ENCODE peak calls at places on chromosome 15, in seven cellular contexts. S is stomach, B is ovary, Y is A549, P is BE2C, F is GM12865, Z is DND-41. W is an unnamed sample.

GRCh38 chr15:96326551-96327154 is 3.8 kb upstream of the NR2F2 start:
- DNase-seq in P (no peak), B (peak; percentile 59), Z (no peak), S (peak; percentile 61), Y (no peak), F (no peak), W (no peak)

GRCh38 chr15:23857028-23857641 is 170.0 kb upstream of the NDN start:
- DNase-seq in F (no peak), B (peak; percentile 31), Z (peak; percentile 34), S (peak; percentile 56), P (peak; percentile 53), Y (peak; percentile 43), W (no peak)

GRCh38 chr15:85755942-85756341 is 38.8 kb downstream of the KLHL25 start:
- DNase-seq in B (no peak), F (no peak), S (no peak), Z (no peak), Y (no peak), P (no peak), W (no peak)

GRCh38 chr15:69603369-69604049 is 150.9 kb downstream of the RPLP1 start:
- DNase-seq in Z (no peak), S (no peak), B (no peak), F (no peak), P (no peak), Y (no peak), W (no peak)

GRCh38 chr15:64284037-64284436 is 71.9 kb downstream of the CSNK1G1 start:
- DNase-seq in B (no peak), S (no peak), Z (no peak), F (no peak), Y (no peak), P (no peak), W (no peak)

GRCh38 chr15:29677450-29677849 is 144.8 kb downstream of the TJP1 start:
- DNase-seq in S (no peak), Y (no peak), Z (no peak), P (no peak), F (no peak), B (no peak), W (no peak)

GRCh38 chr15:77634266-77634962 is 1.7 kb upstream of the LINGO1 start:
- DNase-seq in S (peak; percentile 74), F (peak; percentile 76), Z (peak; percentile 43), B (no peak), P (peak; percentile 90), Y (peak; percentile 71), W (peak; percentile 54)

GRCh38 chr15:84947947-84948830 is 33.5 kb upstream of the PDE8A start:
- DNase-seq in S (no peak), F (no peak), Y (no peak), Z (no peak), B (no peak), P (no peak), W (no peak)

GRCh38 chr15:83837946-83838571 is 184.1 kb downstream of the ADAMTSL3 start:
- DNase-seq in B (peak; percentile 29), S (peak; percentile 27), Z (peak; percentile 3), P (peak; percentile 57), Y (peak; percentile 55), F (peak; percentile 27), W (no peak)

GRCh38 chr15:96416934-96417759 is 86.6 kb downstream of the NR2F2 start:
- DNase-seq in S (peak; percentile 60), P (no peak), Y (no peak), B (no peak), F (no peak), Z (no peak), W (no peak)

GRCh38 chr15:27045796-27046195 is 74.8 kb downstream of the GABRG3 start:
- DNase-seq in Z (no peak), B (no peak), Y (no peak), F (no peak), S (no peak), P (no peak), W (no peak)

GRCh38 chr15:77243146-77243545 is 172.2 kb upstream of the TSPAN3 start:
- DNase-seq in F (no peak), Z (no peak), B (no peak), S (no peak), Y (no peak), P (no peak), W (no peak)

GRCh38 chr15:98363416-98363815 is 284.9 kb upstream of the IGF1R start:
- DNase-seq in F (no peak), Y (no peak), Z (no peak), B (no peak), P (no peak), S (no peak), W (no peak)

GRCh38 chr15:72271895-72272212 is 500 bp downstream of the PARP6 start:
- DNase-seq in B (no peak), F (peak; percentile 19), Z (no peak), P (no peak), Y (peak; percentile 64), S (no peak), W (no peak)

GRCh38 chr15:76100361-76100760 is 40.6 kb downstream of the TMEM266 start:
- DNase-seq in F (no peak), P (no peak), B (no peak), S (no peak), Y (no peak), Z (no peak), W (no peak)

GRCh38 chr15:69272139-69272538 is 26.6 kb upstream of the PAQR5 start:
- DNase-seq in Y (no peak), P (no peak), Z (no peak), F (no peak), S (no peak), B (no peak), W (no peak)

GRCh38 chr15:88274534-88275460 is 18.3 kb upstream of the NTRK3 start:
- DNase-seq in Y (peak; percentile 91), F (peak; percentile 62), P (peak; percentile 77), Z (peak; percentile 70), S (peak; percentile 50), B (peak; percentile 12), W (peak; percentile 35)

GRCh38 chr15:99928429-99928981 is 195.3 kb upstream of the LYSMD4 start:
- DNase-seq in Z (no peak), S (peak; percentile 86), Y (peak; percentile 69), P (peak; percentile 75), F (peak; percentile 88), B (peak; percentile 56), W (peak; percentile 83)

GRCh38 chr15:92812271-92812670 is 87.9 kb upstream of the CHD2 start:
- DNase-seq in P (no peak), F (no peak), S (no peak), Z (no peak), Y (no peak), B (no peak), W (no peak)

GRCh38 chr15:26453914-26454313 is 319.0 kb downstream of the GABRB3 start:
- DNase-seq in S (no peak), Z (no peak), P (no peak), B (no peak), F (no peak), Y (no peak), W (no peak)

GRCh38 chr15:51132384-51133139 is 37.9 kb upstream of the TNFAIP8L3 start:
- DNase-seq in B (peak; percentile 59), P (peak; percentile 48), S (no peak), F (peak; percentile 29), Z (no peak), Y (peak; percentile 55), W (no peak)

GRCh38 chr15:57298843-57299550 is 77.3 kb upstream of the CGNL1 start:
- DNase-seq in P (no peak), Y (no peak), Z (no peak), S (no peak), B (no peak), F (no peak), W (no peak)

GRCh38 chr15:67967871-67968423 is 86.2 kb upstream of the PIAS1 start:
- DNase-seq in P (peak; percentile 89), F (peak; percentile 65), B (peak; percentile 83), Y (no peak), Z (peak; percentile 59), S (peak; percentile 76), W (no peak)
- H3K4me3 ChIP-seq in P (peak overlapping the region; percentile 75), F (peak overlapping the region; percentile 64), B (peak overlapping the region; percentile 24), Y (no peak overlapping the region), Z (peak overlapping the region; percentile 12), S (peak overlapping the region; percentile 38), W (no peak overlapping the region)

DNA sequence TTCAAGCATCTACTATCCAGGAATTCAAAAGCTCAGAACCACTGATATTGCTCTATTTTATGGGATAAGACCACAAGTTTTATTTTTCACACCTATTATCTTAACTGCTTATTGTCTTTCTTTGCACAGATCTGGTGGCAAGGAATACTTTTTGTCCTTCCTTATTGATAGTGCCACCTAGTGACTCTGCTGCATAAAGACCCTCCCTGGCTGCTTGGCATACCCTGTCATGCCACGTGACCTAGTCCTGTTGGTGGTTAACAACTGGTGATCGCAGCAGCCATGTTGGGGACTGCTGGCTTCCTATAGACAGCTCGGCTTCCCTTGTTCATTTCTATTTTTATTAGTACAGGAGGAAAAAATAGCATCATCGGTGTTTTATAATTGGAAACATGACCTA is 236.3 kb downstream of the MEX3B start:
- DNase-seq in B (no peak), S (no peak), Z (peak; percentile 25), P (peak; percentile 65), F (peak; percentile 39), Y (peak; percentile 32), W (no peak)
- H3K4me3 ChIP-seq in B (no peak overlapping the region), S (no peak overlapping the region), Z (no peak overlapping the region), P (no peak overlapping the region), F (no peak overlapping the region), Y (no peak overlapping the region), W (no peak overlapping the region)

DNA sequence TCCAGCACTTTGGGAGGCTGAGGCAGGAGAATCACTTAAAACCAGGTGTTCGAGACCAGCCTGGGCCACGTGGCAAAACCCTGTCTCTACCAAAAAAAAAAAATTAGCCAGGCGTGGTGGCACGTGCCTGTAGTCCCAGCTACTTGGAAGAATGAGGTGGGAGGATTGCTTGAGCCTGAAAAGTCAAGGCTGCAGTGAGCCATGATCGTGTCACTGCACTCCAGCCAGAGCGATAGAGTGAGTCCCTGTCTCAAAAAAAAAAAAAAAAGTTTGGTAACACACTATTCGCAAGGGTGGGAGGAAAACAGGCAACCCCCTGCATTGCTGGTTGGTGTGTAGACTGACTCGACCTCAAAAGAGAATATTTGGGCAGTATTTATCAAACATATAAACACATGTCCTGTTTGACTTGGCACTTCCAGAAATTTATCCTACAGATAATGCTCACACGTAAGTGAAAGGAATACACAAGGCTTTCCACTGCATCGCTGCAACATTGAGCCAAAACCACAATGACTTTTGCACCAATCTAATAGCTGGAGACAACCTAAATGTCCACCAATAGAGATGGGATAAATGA is 3.1 kb upstream of the ANPEP start:
- DNase-seq in F (no peak), Z (no peak), P (no peak), S (no peak), Y (no peak), B (no peak), W (no peak)
- H3K4me3 ChIP-seq in F (no peak overlapping the region), Z (no peak overlapping the region), P (no peak overlapping the region), S (no peak overlapping the region), Y (no peak overlapping the region), B (no peak overlapping the region), W (no peak overlapping the region)

DNA sequence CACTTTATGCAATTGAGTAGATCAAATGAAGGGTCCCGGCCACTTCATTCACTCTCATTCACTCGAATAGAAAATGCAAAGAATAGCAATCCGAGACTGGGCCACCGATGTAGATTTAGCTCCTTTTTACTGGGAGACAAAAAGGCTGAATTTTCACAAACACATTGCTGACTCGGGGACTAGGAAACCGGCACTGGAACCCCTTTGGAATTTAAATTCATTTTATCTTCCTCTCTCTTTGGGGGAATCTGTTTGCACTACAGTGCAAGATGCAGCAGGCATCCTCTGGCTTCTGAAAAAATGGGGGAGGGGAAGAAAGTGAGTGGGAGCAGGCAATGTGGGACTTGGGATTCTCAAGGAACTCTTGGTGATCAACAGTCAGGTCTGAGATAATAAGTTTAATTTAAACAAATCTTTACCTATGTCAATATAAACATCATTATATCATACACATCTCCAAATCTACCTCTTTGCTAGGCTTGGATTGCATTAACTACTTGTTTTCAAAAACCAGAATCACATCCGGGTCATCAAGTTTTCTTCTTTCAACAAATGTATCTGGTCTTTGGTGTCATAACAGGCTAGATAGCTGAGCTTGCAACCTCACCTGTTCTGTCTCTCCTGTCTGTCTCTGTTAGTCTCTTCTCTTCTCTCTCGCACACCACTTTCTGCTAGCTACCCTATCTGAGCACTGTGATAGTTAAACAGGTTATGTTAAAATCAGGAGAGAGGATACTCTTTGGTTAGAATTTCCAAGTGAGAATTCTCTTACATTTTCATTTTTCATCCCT is 6.6 kb downstream of the FOXB1 start:
- DNase-seq in Y (no peak), S (no peak), P (no peak), F (no peak), B (no peak), Z (no peak), W (no peak)
- H3K4me3 ChIP-seq in Y (no peak overlapping the region), S (no peak overlapping the region), P (no peak overlapping the region), F (no peak overlapping the region), B (no peak overlapping the region), Z (no peak overlapping the region), W (no peak overlapping the region)

W was measured in CD8-positive, alpha-beta T cell.